ENCODE peak calls at places on chromosomes 12 and 14, in ten cellular contexts. G, W, N, U, C, Y, O, Q, B and E are unnamed samples.

GRCh38 chr14:53567236-53567785 is 389.3 kb downstream of the BMP4 start:
- DNase-seq in W (no peak), Y (no peak), N (peak), Q (no peak), B (no peak), O (no peak), G (no peak), U (no peak), C (no peak), E (no peak)

GRCh38 chr14:104086661-104087461 is 1.4 kb downstream of the ASPG start:
- DNase-seq in N (no peak), Q (no peak), W (no peak), C (no peak), G (no peak), B (no peak), Y (no peak), U (no peak), O (peak), E (no peak)

GRCh38 chr12:9244894-9245293 is 36.7 kb upstream of the PZP start:
- DNase-seq in G (peak), Y (no peak), Q (no peak), W (no peak), O (no peak), U (no peak), B (no peak), C (no peak), N (peak), E (no peak)

GRCh38 chr14:99724196-99724891 is 40.2 kb downstream of the CYP46A1 start:
- DNase-seq in N (no peak), W (no peak), O (no peak), U (no peak), C (no peak), B (no peak), G (no peak), Q (no peak), Y (no peak), E (peak)

GRCh38 chr12:53806689-53807088 is 54.9 kb upstream of the CISTR start:
- DNase-seq in B (no peak), C (peak), Y (no peak), W (no peak), Q (no peak), U (no peak), O (no peak), G (no peak), N (peak), E (peak)

GRCh38 chr12:989051-989450 is 2.0 kb upstream of the ERC1 start:
- DNase-seq in Q (no peak), O (no peak), W (no peak), C (no peak), G (no peak), Y (no peak), B (no peak), N (no peak), U (no peak), E (no peak)

GRCh38 chr14:94689985-94690400 is 77.8 kb downstream of the SERPINA3 start:
- DNase-seq in W (no peak), Y (no peak), G (no peak), C (no peak), U (no peak), B (no peak), N (no peak), O (no peak), Q (no peak), E (no peak)

GRCh38 chr14:59346796-59347510 is 118.2 kb downstream of the GPR135 start:
- DNase-seq in U (no peak), B (no peak), Q (peak), Y (no peak), G (no peak), O (no peak), W (no peak), C (no peak), N (no peak), E (no peak)

GRCh38 chr14:77985235-77985634 is 184.9 kb upstream of the NRXN3 start:
- DNase-seq in W (no peak), Q (no peak), N (no peak), B (no peak), O (no peak), Y (no peak), C (no peak), G (no peak), U (no peak), E (peak)

GRCh38 chr14:47485421-47485820 is 190.0 kb downstream of the MDGA2 start:
- DNase-seq in C (no peak), G (no peak), W (no peak), O (no peak), Q (no peak), B (no peak), U (no peak), N (no peak), Y (no peak), E (no peak)

GRCh38 chr12:57148469-57149308 is 1.3 kb upstream of the LRP1-AS start:
- DNase-seq in G (peak), U (no peak), C (no peak), Q (peak), Y (peak), B (no peak), O (peak), W (no peak), N (peak), E (peak)

GRCh38 chr12:95481072-95481471 is 7.1 kb downstream of the METAP2 start:
- DNase-seq in O (no peak), U (no peak), Y (no peak), B (no peak), Q (no peak), C (no peak), W (no peak), G (no peak), N (peak), E (no peak)

GRCh38 chr12:98719515-98720504 is 74.7 kb downstream of the APAF1 start:
- DNase-seq in B (no peak), W (no peak), C (no peak), N (no peak), Q (no peak), O (no peak), U (no peak), Y (no peak), G (no peak), E (no peak)

GRCh38 chr12:124049451-124050094 is 76.6 kb downstream of the ZNF664 start:
- DNase-seq in C (no peak), G (no peak), Y (peak), Q (no peak), U (no peak), N (no peak), B (no peak), O (no peak), W (no peak), E (no peak)

GRCh38 chr12:15605886-15606590 is 183.2 kb downstream of the EPS8 start:
- DNase-seq in U (no peak), W (no peak), Y (no peak), G (no peak), B (no peak), O (no peak), Q (no peak), C (no peak), N (no peak), E (no peak)

GRCh38 chr12:94062796-94063635 is 85.4 kb upstream of the PLXNC1 start:
- DNase-seq in G (no peak), N (no peak), O (peak), B (no peak), W (no peak), Y (peak), C (no peak), U (no peak), Q (no peak), E (no peak)

GRCh38 chr14:91929700-91930099 is 17.8 kb downstream of the FBLN5 start:
- DNase-seq in O (no peak), B (no peak), Q (peak), U (no peak), W (no peak), N (peak), C (no peak), Y (no peak), G (no peak), E (peak)

GRCh38 chr12:124713041-124713435 is 145.6 kb upstream of the NCOR2 start:
- DNase-seq in U (no peak), G (peak), B (no peak), C (no peak), O (peak), Q (no peak), W (no peak), N (peak), Y (no peak), E (no peak)

GRCh38 chr12:90343966-90344365 is 611.0 kb downstream of the CCER1 start:
- DNase-seq in C (no peak), B (no peak), Q (no peak), W (no peak), O (no peak), N (peak), U (no peak), Y (no peak), G (no peak), E (no peak)

GRCh38 chr12:102511575-102511974 is 31.2 kb upstream of the IGF1 start:
- DNase-seq in Q (no peak), B (no peak), O (no peak), U (no peak), G (no peak), N (no peak), W (no peak), C (no peak), Y (peak), E (no peak)

GRCh38 chr12:46303039-46303666 is 34.3 kb upstream of the SLC38A1 start:
- DNase-seq in Q (peak), N (peak), B (peak), G (no peak), W (no peak), Y (peak), C (no peak), U (peak), O (peak), E (peak)

GRCh38 chr14:95025941-95026340 is 131.4 kb downstream of the DICER1 start:
- DNase-seq in N (no peak), W (no peak), G (no peak), Q (no peak), U (no peak), B (no peak), O (no peak), C (no peak), Y (no peak), E (no peak)

GRCh38 chr14:102316048-102316745 is 3.3 kb upstream of the ZNF839 start:
- DNase-seq in W (no peak), C (no peak), G (no peak), B (no peak), Q (peak), O (peak), Y (no peak), N (peak), U (peak), E (peak)

GRCh38 chr12:11917501-11917900 is 153.2 kb upstream of the BCL2L14 start:
- DNase-seq in N (no peak), C (no peak), U (no peak), W (no peak), O (no peak), B (no peak), Y (no peak), Q (no peak), G (no peak), E (no peak)

GRCh38 chr14:103522028-103522581 is 525 bp downstream of the CKB start:
- DNase-seq in C (no peak), N (no peak), G (peak), U (peak), Y (no peak), O (no peak), W (no peak), Q (no peak), B (no peak), E (no peak)

GRCh38 chr14:24087004-24087403 is 7.1 kb upstream of the PCK2 start:
- DNase-seq in W (no peak), C (no peak), G (no peak), Q (no peak), O (no peak), U (no peak), N (no peak), Y (no peak), B (no peak), E (no peak)

GRCh38 chr12:29148958-29149690 is at the start of gene FAR2:
- DNase-seq in Y (peak), O (peak), B (peak), Q (peak), C (no peak), U (peak), N (peak), G (peak), W (peak), E (peak)

GRCh38 chr12:93183940-93184663 is 193.6 kb upstream of the NUDT4 start:
- DNase-seq in C (no peak), U (peak), Y (peak), G (peak), W (no peak), Q (peak), N (no peak), B (no peak), O (no peak), E (peak)

GRCh38 chr14:50038398-50039119 is 77.8 kb downstream of the VCPKMT start:
- DNase-seq in Y (no peak), C (peak), W (no peak), N (peak), B (no peak), U (peak), G (peak), Q (peak), O (no peak), E (peak)

GRCh38 chr14:45868377-45868776 is 615.4 kb upstream of the MIS18BP1 start:
- DNase-seq in G (no peak), Q (no peak), W (no peak), U (no peak), Y (no peak), N (peak), O (no peak), B (no peak), C (no peak), E (no peak)

GRCh38 chr12:13790317-13790716 is 191.1 kb downstream of the GRIN2B start:
- DNase-seq in U (no peak), G (no peak), N (no peak), W (no peak), O (no peak), B (no peak), Q (no peak), Y (no peak), C (no peak), E (no peak)

GRCh38 chr14:78316058-78316457 is 145.9 kb downstream of the NRXN3 start:
- DNase-seq in U (no peak), N (no peak), O (no peak), Y (no peak), B (no peak), G (no peak), W (peak), Q (no peak), C (no peak), E (no peak)

GRCh38 chr12:124497658-124498057 is 69.8 kb downstream of the NCOR2 start:
- DNase-seq in W (no peak), N (peak), U (peak), B (no peak), G (peak), O (no peak), Q (peak), Y (no peak), C (peak), E (peak)

GRCh38 chr12:118375348-118375747 is 1.0 kb upstream of the SUDS3 start:
- DNase-seq in Y (no peak), W (no peak), O (no peak), B (no peak), U (no peak), C (no peak), Q (no peak), N (no peak), G (no peak), E (no peak)
- H3K4me3 ChIP-seq in Y (no peak), W (no peak), O (no peak), B (no peak), U (peak), C (no peak), Q (peak), N (no peak), G (peak), E (peak)

GRCh38 chr12:33439587-33440011 is at the start of gene SYT10:
- DNase-seq in W (peak), B (no peak), Q (no peak), O (no peak), N (peak), G (no peak), C (no peak), U (peak), Y (peak), E (no peak)
- H3K4me3 ChIP-seq in W (peak), B (no peak), Q (peak), O (peak), N (peak), G (peak), C (peak), U (peak), Y (peak), E (peak)

GRCh38 chr12:32266756-32267155 is 132.6 kb upstream of the FGD4 start:
- DNase-seq in W (no peak), Y (no peak), N (no peak), Q (no peak), O (no peak), G (no peak), U (no peak), B (no peak), C (no peak), E (no peak)
- H3K4me3 ChIP-seq in W (no peak), Y (no peak), N (no peak), Q (no peak), O (no peak), G (no peak), U (no peak), B (no peak), C (no peak), E (no peak)

DNA sequence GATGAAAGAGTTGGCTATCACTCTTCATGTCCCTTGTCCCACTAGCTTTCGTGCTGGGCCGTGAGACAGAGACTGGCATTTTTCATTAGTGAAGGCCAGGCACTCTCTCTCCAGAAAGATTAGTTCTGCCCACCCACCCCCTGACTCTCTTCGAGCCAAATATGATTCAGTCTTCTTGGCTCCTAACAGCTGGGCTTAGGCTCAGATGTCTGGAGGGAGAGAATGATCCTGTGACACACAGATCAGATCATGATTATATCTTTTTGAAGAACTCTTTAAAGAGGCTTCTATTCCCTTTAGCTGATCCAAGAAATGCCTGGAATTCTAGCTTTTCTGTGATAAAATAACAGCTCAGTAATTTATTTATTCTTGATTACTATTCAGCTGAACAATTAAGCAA is 5.2 kb upstream of the GNG2 start:
- DNase-seq in Q (peak), W (no peak), O (no peak), N (no peak), U (no peak), Y (no peak), C (peak), B (no peak), G (no peak), E (peak)
- H3K4me3 ChIP-seq in Q (no peak), W (no peak), O (no peak), N (no peak), U (no peak), Y (no peak), C (no peak), B (no peak), G (no peak), E (no peak)

DNA sequence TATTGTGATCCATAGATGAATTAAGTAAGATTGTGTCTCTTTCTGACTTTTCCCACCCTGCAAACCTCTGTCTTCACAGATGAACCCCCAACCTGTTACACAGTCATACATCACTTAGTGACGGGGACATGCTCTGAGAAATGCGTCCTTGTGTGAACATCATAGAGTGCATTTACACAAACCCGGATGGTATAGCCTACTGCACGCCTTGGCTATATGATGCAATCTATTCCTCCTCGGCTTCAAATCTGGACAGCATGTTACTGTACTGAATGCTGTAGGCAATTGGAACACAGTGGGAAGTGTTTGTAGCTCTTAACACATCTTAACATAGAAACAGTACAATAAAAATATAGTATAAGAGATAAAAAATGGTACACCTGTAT is 7.4 kb upstream of the TESPA1 start:
- DNase-seq in O (no peak), W (no peak), U (no peak), Y (no peak), Q (no peak), C (no peak), B (no peak), G (no peak), N (no peak), E (no peak)
- H3K4me3 ChIP-seq in O (no peak), W (no peak), U (no peak), Y (no peak), Q (no peak), C (no peak), B (peak), G (no peak), N (no peak), E (no peak)

DNA sequence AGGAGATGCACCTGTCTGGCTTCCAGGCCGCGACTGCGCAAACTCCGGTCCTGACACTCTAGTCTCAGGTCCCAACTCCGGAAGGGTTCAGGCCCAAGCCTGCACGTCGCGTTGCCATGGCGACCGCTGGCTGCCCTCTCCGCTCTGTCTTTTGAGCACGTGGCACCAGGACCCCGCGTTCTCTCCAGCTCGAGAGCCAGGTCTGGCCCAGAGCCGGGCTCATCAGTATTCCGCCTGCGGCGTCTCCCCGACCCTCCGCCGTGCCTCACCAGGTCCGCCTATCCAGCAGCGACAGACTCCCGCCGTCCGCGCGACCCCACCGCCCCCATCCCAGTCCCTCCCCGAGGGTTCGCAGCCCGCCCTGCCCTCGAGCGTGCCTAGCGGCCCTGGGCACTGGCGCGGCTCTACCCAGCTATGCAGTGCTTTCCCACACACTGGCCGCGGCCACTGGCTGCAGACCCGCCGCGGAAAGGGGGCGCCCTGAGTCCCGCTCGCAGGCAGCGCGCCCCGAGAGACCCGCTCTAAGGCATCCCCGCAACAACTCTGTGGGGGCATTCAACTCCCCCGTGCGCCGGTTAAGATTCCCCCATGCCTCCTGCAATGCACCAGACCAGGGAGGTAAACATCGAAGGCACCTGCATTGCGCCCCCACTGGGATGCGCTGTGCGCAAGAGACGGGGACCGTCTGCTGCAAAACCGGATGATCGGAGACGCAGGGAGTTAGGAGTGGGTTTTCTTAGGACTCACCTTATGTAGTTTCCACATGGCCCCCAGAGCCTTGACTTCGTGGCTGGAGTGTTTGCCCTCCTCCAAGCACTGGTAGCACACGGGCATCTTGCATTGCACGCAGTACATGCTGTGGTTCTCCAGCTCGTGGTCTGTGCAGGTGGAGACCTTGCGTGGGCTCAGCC is 1.3 kb downstream of the TRIM9 start:
- DNase-seq in O (peak), N (peak), U (peak), C (no peak), G (peak), B (peak), W (peak), Y (no peak), Q (no peak), E (no peak)
- H3K4me3 ChIP-seq in O (peak), N (peak), U (peak), C (no peak), G (peak), B (peak), W (peak), Y (peak), Q (no peak), E (peak)

GRCh38 chr14:86852530-86852929 is 1140.5 kb downstream of the GALC start:
- DNase-seq in U (no peak), N (no peak), W (no peak), Y (no peak), Q (no peak), C (peak), O (no peak), G (no peak), B (no peak), E (no peak)

GRCh38 chr14:86858591-86858990 is 1134.4 kb downstream of the GALC start:
- DNase-seq in C (no peak), N (no peak), Y (no peak), Q (no peak), U (no peak), W (no peak), B (no peak), G (no peak), O (no peak), E (no peak)

DNA sequence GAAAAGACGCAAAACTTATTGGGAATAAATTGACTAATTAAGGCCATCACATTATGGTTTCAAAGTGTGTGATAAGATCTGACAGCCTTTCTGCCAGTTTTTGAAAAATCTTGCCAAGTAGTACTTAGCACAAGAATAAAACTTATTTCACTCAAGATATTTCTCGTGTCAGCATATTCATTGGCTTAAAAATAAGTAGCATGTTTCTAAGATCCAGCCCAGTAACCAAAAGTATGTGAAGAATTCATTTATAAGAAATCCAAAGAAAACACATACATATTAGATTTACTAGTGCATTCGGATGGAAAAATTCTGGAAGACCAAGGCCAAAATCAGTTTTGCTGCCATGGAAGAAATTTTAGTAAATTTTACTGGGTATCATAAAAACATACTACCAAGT is 1134.9 kb downstream of the GALC start:
- DNase-seq in U (no peak), G (no peak), W (no peak), B (no peak), N (no peak), O (no peak), Y (no peak), Q (peak), C (no peak), E (no peak)
- H3K4me3 ChIP-seq in U (no peak), G (no peak), W (no peak), B (no peak), N (no peak), O (no peak), Y (no peak), Q (no peak), C (no peak), E (no peak)